ENCODE peak calls at places on chromosomes 2 and 18, in ten cellular contexts. T, P, I, W, Z, L, X, Q, H and J are unnamed samples.

GRCh38 chr18:48929951-48930713 is 20.6 kb downstream of the SMAD7 start:
- DNase-seq in T (no peak), P (peak), I (no peak), W (peak), Z (peak), L (no peak), X (no peak), Q (peak), H (no peak), J (no peak)

GRCh38 chr2:68565858-68566257 is 77.5 kb upstream of the PROKR1 start:
- DNase-seq in T (no peak), P (peak), I (no peak), W (no peak), Z (peak), L (no peak), X (peak), Q (peak), H (no peak), J (no peak)

GRCh38 chr2:48248251-48248933 is 281.6 kb upstream of the STON1 start:
- DNase-seq in T (no peak), P (peak), I (peak), W (no peak), Z (peak), L (peak), X (peak), Q (peak), H (peak), J (peak)

GRCh38 chr18:79925656-79925979 is 25.8 kb downstream of the SLC66A2 start:
- DNase-seq in T (no peak), P (no peak), I (no peak), W (no peak), Z (no peak), L (no peak), X (no peak), Q (no peak), H (no peak), J (no peak)

GRCh38 chr18:8627107-8627472 is 17.9 kb downstream of the RAB12 start:
- DNase-seq in T (no peak), P (no peak), I (no peak), W (no peak), Z (no peak), L (no peak), X (no peak), Q (no peak), H (no peak), J (no peak)

GRCh38 chr2:15584767-15585469 is 6.8 kb upstream of the DDX1 start:
- DNase-seq in T (peak), P (peak), I (no peak), W (no peak), Z (peak), L (no peak), X (no peak), Q (no peak), H (no peak), J (no peak)

GRCh38 chr2:121089005-121089510 is 195.9 kb downstream of the TFCP2L1 start:
- DNase-seq in T (no peak), P (no peak), I (no peak), W (no peak), Z (no peak), L (no peak), X (no peak), Q (no peak), H (no peak), J (no peak)

GRCh38 chr2:142131016-142131714 is at the start of gene LRP1B:
- DNase-seq in T (no peak), P (peak), I (peak), W (peak), Z (peak), L (peak), X (no peak), Q (no peak), H (no peak), J (no peak)

GRCh38 chr2:64023485-64024258 is 4.4 kb upstream of the VPS54 start:
- DNase-seq in T (no peak), P (no peak), I (no peak), W (no peak), Z (no peak), L (peak), X (no peak), Q (no peak), H (no peak), J (no peak)

GRCh38 chr2:190090148-190090547 is 27.6 kb upstream of the MSTN start:
- DNase-seq in T (no peak), P (no peak), I (no peak), W (no peak), Z (no peak), L (no peak), X (no peak), Q (no peak), H (no peak), J (no peak)

GRCh38 chr2:165970663-165971062 is 17.1 kb upstream of the TTC21B start:
- DNase-seq in T (no peak), P (no peak), I (no peak), W (no peak), Z (no peak), L (no peak), X (no peak), Q (no peak), H (no peak), J (no peak)

GRCh38 chr2:97658691-97659157 is 5.1 kb downstream of the ACTR1B start:
- DNase-seq in T (no peak), P (no peak), I (no peak), W (no peak), Z (no peak), L (no peak), X (no peak), Q (no peak), H (no peak), J (no peak)

GRCh38 chr2:44715671-44716077 is 225.8 kb upstream of the SIX3 start:
- DNase-seq in T (no peak), P (peak), I (no peak), W (no peak), Z (peak), L (peak), X (peak), Q (no peak), H (peak), J (no peak)

GRCh38 chr2:17800693-17801458 is 15.4 kb upstream of the MSGN1 start:
- DNase-seq in T (no peak), P (no peak), I (no peak), W (peak), Z (no peak), L (no peak), X (no peak), Q (no peak), H (no peak), J (no peak)

GRCh38 chr2:197102202-197102601 is 175.7 kb upstream of the PGAP1 start:
- DNase-seq in T (no peak), P (no peak), I (no peak), W (no peak), Z (no peak), L (no peak), X (no peak), Q (no peak), H (no peak), J (no peak)

GRCh38 chr18:3329871-3330270 is 67.9 kb downstream of the MYL12B start:
- DNase-seq in T (no peak), P (no peak), I (no peak), W (no peak), Z (no peak), L (no peak), X (no peak), Q (no peak), H (no peak), J (no peak)

GRCh38 chr18:55863876-55864275 is 275.9 kb upstream of the TCF4 start:
- DNase-seq in T (no peak), P (peak), I (no peak), W (no peak), Z (peak), L (no peak), X (peak), Q (no peak), H (peak), J (no peak)

GRCh38 chr2:2808551-2809058 is 477.5 kb upstream of the MYT1L start:
- DNase-seq in T (no peak), P (no peak), I (no peak), W (no peak), Z (no peak), L (no peak), X (no peak), Q (no peak), H (no peak), J (no peak)

GRCh38 chr2:172813314-172813888 is 77.8 kb downstream of the RAPGEF4 start:
- DNase-seq in T (no peak), P (peak), I (no peak), W (no peak), Z (peak), L (no peak), X (no peak), Q (no peak), H (no peak), J (no peak)

GRCh38 chr18:3380384-3380961 is 69.5 kb upstream of the TGIF1 start:
- DNase-seq in T (no peak), P (peak), I (no peak), W (no peak), Z (peak), L (no peak), X (no peak), Q (peak), H (no peak), J (peak)

GRCh38 chr2:85988914-85989270 is 100.1 kb upstream of the ST3GAL5 start:
- DNase-seq in T (no peak), P (no peak), I (no peak), W (no peak), Z (no peak), L (peak), X (no peak), Q (no peak), H (no peak), J (no peak)

GRCh38 chr2:172046080-172046678 is 39.1 kb upstream of the DLX1 start:
- DNase-seq in T (no peak), P (peak), I (no peak), W (no peak), Z (no peak), L (no peak), X (no peak), Q (no peak), H (no peak), J (no peak)

GRCh38 chr18:59907660-59908059 is 7.9 kb downstream of the PMAIP1 start:
- DNase-seq in T (no peak), P (no peak), I (no peak), W (no peak), Z (peak), L (no peak), X (no peak), Q (no peak), H (no peak), J (no peak)

GRCh38 chr18:62741118-62741566 is 25.8 kb downstream of the PHLPP1 start:
- DNase-seq in T (no peak), P (peak), I (no peak), W (no peak), Z (peak), L (no peak), X (peak), Q (no peak), H (no peak), J (peak)

GRCh38 chr2:234607691-234608090 is 110.8 kb upstream of the ARL4C start:
- DNase-seq in T (no peak), P (no peak), I (no peak), W (no peak), Z (no peak), L (no peak), X (no peak), Q (no peak), H (no peak), J (no peak)

GRCh38 chr2:234606906-234607305 is 110.0 kb upstream of the ARL4C start:
- DNase-seq in T (no peak), P (no peak), I (no peak), W (no peak), Z (peak), L (no peak), X (no peak), Q (peak), H (no peak), J (no peak)

GRCh38 chr2:234608946-234609345 is 112.1 kb upstream of the ARL4C start:
- DNase-seq in T (no peak), P (no peak), I (no peak), W (no peak), Z (no peak), L (no peak), X (no peak), Q (no peak), H (no peak), J (no peak)

GRCh38 chr2:234603619-234604018 is 106.7 kb upstream of the ARL4C start:
- DNase-seq in T (no peak), P (no peak), I (no peak), W (no peak), Z (no peak), L (no peak), X (no peak), Q (no peak), H (no peak), J (no peak)
- TF ChIP-seq CTCF in T (no peak), P (no peak), I (no peak), W (no peak), Z (peak), L (peak), X (no peak), Q (no peak), H (no peak), J (no peak)

GRCh38 chr18:50709215-50709614 is 110.6 kb downstream of the MRO start:
- DNase-seq in T (no peak), P (no peak), I (no peak), W (no peak), Z (no peak), L (peak), X (no peak), Q (no peak), H (no peak), J (no peak)
- TF ChIP-seq CTCF in T (no peak), P (no peak), I (no peak), W (no peak), Z (no peak), L (peak), X (no peak), Q (no peak), H (no peak), J (no peak)

GRCh38 chr2:43524180-43524965 is 71.5 kb downstream of the THADA start:
- DNase-seq in T (no peak), P (no peak), I (no peak), W (no peak), Z (peak), L (no peak), X (no peak), Q (no peak), H (no peak), J (no peak)
- TF ChIP-seq CTCF in T (no peak), P (peak), I (no peak), W (no peak), Z (peak), L (peak), X (peak), Q (peak), H (peak), J (peak)

GRCh38 chr2:188364033-188364432 is 72.4 kb downstream of the GULP1 start:
- DNase-seq in T (no peak), P (no peak), I (no peak), W (no peak), Z (no peak), L (no peak), X (no peak), Q (no peak), H (no peak), J (no peak)
- TF ChIP-seq CTCF in T (no peak), P (no peak), I (no peak), W (no peak), Z (no peak), L (no peak), X (no peak), Q (no peak), H (no peak), J (no peak)